ENCODE peak calls at places on chromosomes 3 and 15, in six cellular contexts. Q is IMR-90, V is NCI-H1092 treated with DMSO at 0.1 percent for 48 hours, J is SHP77, Z is skeletal muscle cell, C is T-helper 17 cell. B is an unnamed sample.

GRCh38 chr3:156620260-156620659 is 54.1 kb upstream of the TIPARP start:
- DNase-seq in Q (peak), V (peak), J (peak), Z (no peak), C (no peak), B (no peak)

GRCh38 chr3:52679811-52680210 is 5.9 kb downstream of the PBRM1 start:
- DNase-seq in Q (peak), V (no peak), J (no peak), Z (no peak), C (no peak), B (no peak)

GRCh38 chr3:38130631-38131065 is 6.3 kb downstream of the ACAA1 start:
- DNase-seq in Q (no peak), V (no peak), J (no peak), Z (no peak), C (no peak), B (no peak)

GRCh38 chr3:50671331-50671730 is 3.4 kb upstream of the DOCK3 start:
- DNase-seq in Q (peak), V (peak), J (peak), Z (peak), C (no peak), B (no peak)

GRCh38 chr15:70231484-70231883 is 133.8 kb upstream of the TLE3 start:
- DNase-seq in Q (no peak), V (no peak), J (no peak), Z (no peak), C (no peak), B (no peak)

GRCh38 chr3:172609750-172610149 is 86.5 kb upstream of the TNFSF10 start:
- DNase-seq in Q (no peak), V (no peak), J (no peak), Z (no peak), C (no peak), B (no peak)

GRCh38 chr15:85475711-85476110 is 95.3 kb downstream of the AKAP13 start:
- DNase-seq in Q (no peak), V (no peak), J (no peak), Z (no peak), C (no peak), B (no peak)

GRCh38 chr3:24526640-24527237 is 32.1 kb upstream of the THRB start:
- DNase-seq in Q (no peak), V (no peak), J (no peak), Z (no peak), C (no peak), B (no peak)

GRCh38 chr3:124333931-124334640 is 342.2 kb upstream of the ROPN1 start:
- DNase-seq in Q (no peak), V (no peak), J (no peak), Z (no peak), C (no peak), B (no peak)

GRCh38 chr3:80676869-80677268 is 909.1 kb upstream of the ROBO1 start:
- DNase-seq in Q (no peak), V (no peak), J (no peak), Z (no peak), C (no peak), B (no peak)

GRCh38 chr3:14403636-14404395 is 1.4 kb downstream of the SLC6A6 start:
- DNase-seq in Q (no peak), V (peak), J (no peak), Z (no peak), C (no peak), B (no peak)

GRCh38 chr15:100703032-100703578 is 100.7 kb downstream of the ASB7 start:
- DNase-seq in Q (peak), V (no peak), J (no peak), Z (peak), C (no peak), B (no peak)